ENCODE peak calls at places on chromosome 7, in five cellular contexts. One of them, this sample, is unnamed.
A peak's percentile ranks its signal among the peaks of the same experiment; 100 is the strongest.

GRCh38 chr7:46651070-46651469 is 730.0 kb upstream of the IGFBP3 start:
- DNase-seq in cardiac muscle cell: no peak
- DNase-seq in MCF 10A: peak; percentile 82
- DNase-seq in left ventricle myocardium inferior: no peak
- DNase-seq in lower lobe of right lung: no peak
- DNase-seq in this sample: peak; percentile 39

GRCh38 chr7:105924950-105925349 is 38.1 kb upstream of the CDHR3 start:
- DNase-seq in cardiac muscle cell: no peak
- DNase-seq in MCF 10A: no peak
- DNase-seq in left ventricle myocardium inferior: no peak
- DNase-seq in lower lobe of right lung: no peak
- DNase-seq in this sample: no peak

GRCh38 chr7:30503273-30504212 is 1.1 kb downstream of the GGCT start:
- DNase-seq in cardiac muscle cell: peak; percentile 6
- DNase-seq in MCF 10A: peak; percentile 16
- DNase-seq in left ventricle myocardium inferior: no peak
- DNase-seq in lower lobe of right lung: no peak
- DNase-seq in this sample: no peak

GRCh38 chr7:11193131-11193867 is 219.6 kb downstream of the PHF14 start:
- DNase-seq in cardiac muscle cell: peak; percentile 75
- DNase-seq in MCF 10A: peak; percentile 58
- DNase-seq in left ventricle myocardium inferior: no peak
- DNase-seq in lower lobe of right lung: peak; percentile 52
- DNase-seq in this sample: peak; percentile 12

GRCh38 chr7:5278781-5279180 is 4.0 kb upstream of the SLC29A4 start:
- DNase-seq in cardiac muscle cell: peak; percentile 51
- DNase-seq in MCF 10A: no peak
- DNase-seq in left ventricle myocardium inferior: no peak
- DNase-seq in lower lobe of right lung: no peak
- DNase-seq in this sample: no peak

GRCh38 chr7:150902078-150903033 is 50.0 kb downstream of the AOC1 start:
- DNase-seq in cardiac muscle cell: no peak
- DNase-seq in MCF 10A: no peak
- DNase-seq in left ventricle myocardium inferior: no peak
- DNase-seq in lower lobe of right lung: no peak
- DNase-seq in this sample: peak; percentile 77

GRCh38 chr7:30721211-30721610 is 30.7 kb upstream of the INMT start:
- DNase-seq in cardiac muscle cell: no peak
- DNase-seq in MCF 10A: no peak
- DNase-seq in left ventricle myocardium inferior: no peak
- DNase-seq in lower lobe of right lung: no peak
- DNase-seq in this sample: no peak

GRCh38 chr7:22387583-22387982 is 30.6 kb upstream of the RAPGEF5 start:
- DNase-seq in cardiac muscle cell: peak; percentile 24
- DNase-seq in MCF 10A: no peak
- DNase-seq in left ventricle myocardium inferior: peak; percentile 19
- DNase-seq in lower lobe of right lung: no peak
- DNase-seq in this sample: no peak

GRCh38 chr7:156440456-156440855 is 200.1 kb upstream of the RNF32 start:
- DNase-seq in cardiac muscle cell: no peak
- DNase-seq in MCF 10A: no peak
- DNase-seq in left ventricle myocardium inferior: no peak
- DNase-seq in lower lobe of right lung: no peak
- DNase-seq in this sample: no peak

GRCh38 chr7:44693641-44694313 is 54.9 kb upstream of the ZMIZ2 start:
- DNase-seq in cardiac muscle cell: no peak
- DNase-seq in MCF 10A: peak; percentile 63
- DNase-seq in left ventricle myocardium inferior: peak; percentile 67
- DNase-seq in lower lobe of right lung: peak; percentile 45
- DNase-seq in this sample: no peak

GRCh38 chr7:19107392-19108147 is 9.9 kb downstream of the TWIST1 start:
- DNase-seq in cardiac muscle cell: peak; percentile 82
- DNase-seq in MCF 10A: no peak
- DNase-seq in left ventricle myocardium inferior: no peak
- DNase-seq in lower lobe of right lung: no peak
- DNase-seq in this sample: peak; percentile 33

GRCh38 chr7:95686109-95686508 is 86.2 kb upstream of the DYNC1I1 start:
- DNase-seq in cardiac muscle cell: peak; percentile 82
- DNase-seq in MCF 10A: peak; percentile 75
- DNase-seq in left ventricle myocardium inferior: peak; percentile 19
- DNase-seq in lower lobe of right lung: no peak
- DNase-seq in this sample: no peak

GRCh38 chr7:137998250-137998649 is 3.6 kb downstream of the CREB3L2 start:
- DNase-seq in cardiac muscle cell: no peak
- DNase-seq in MCF 10A: no peak
- DNase-seq in left ventricle myocardium inferior: no peak
- DNase-seq in lower lobe of right lung: no peak
- DNase-seq in this sample: no peak

GRCh38 chr7:41383596-41383995 is 319.3 kb downstream of the INHBA start:
- DNase-seq in cardiac muscle cell: no peak
- DNase-seq in MCF 10A: no peak
- DNase-seq in left ventricle myocardium inferior: no peak
- DNase-seq in lower lobe of right lung: no peak
- DNase-seq in this sample: no peak

GRCh38 chr7:2939193-2939885 is 95.2 kb upstream of the GNA12 start:
- DNase-seq in cardiac muscle cell: no peak
- DNase-seq in MCF 10A: no peak
- DNase-seq in left ventricle myocardium inferior: no peak
- DNase-seq in lower lobe of right lung: peak; percentile 32
- DNase-seq in this sample: no peak

GRCh38 chr7:2997014-2997413 is 46.7 kb downstream of the CARD11 start:
- DNase-seq in cardiac muscle cell: no peak
- DNase-seq in MCF 10A: no peak
- DNase-seq in left ventricle myocardium inferior: no peak
- DNase-seq in lower lobe of right lung: no peak
- DNase-seq in this sample: no peak

GRCh38 chr7:1883834-1884582 is 213.9 kb downstream of the ELFN1 start:
- DNase-seq in cardiac muscle cell: no peak
- DNase-seq in MCF 10A: no peak
- DNase-seq in left ventricle myocardium inferior: no peak
- DNase-seq in lower lobe of right lung: no peak
- DNase-seq in this sample: no peak

GRCh38 chr7:136585954-136586670 is 282.3 kb upstream of the CHRM2 start:
- DNase-seq in cardiac muscle cell: no peak
- DNase-seq in MCF 10A: no peak
- DNase-seq in left ventricle myocardium inferior: no peak
- DNase-seq in lower lobe of right lung: no peak
- DNase-seq in this sample: no peak

GRCh38 chr7:108189733-108190388 is 59.7 kb upstream of the LAMB4 start:
- DNase-seq in cardiac muscle cell: no peak
- DNase-seq in MCF 10A: no peak
- DNase-seq in left ventricle myocardium inferior: no peak
- DNase-seq in lower lobe of right lung: no peak
- DNase-seq in this sample: no peak

GRCh38 chr7:95794917-95795515 is 22.7 kb downstream of the DYNC1I1 start:
- DNase-seq in cardiac muscle cell: peak; percentile 22
- DNase-seq in MCF 10A: peak; percentile 53
- DNase-seq in left ventricle myocardium inferior: no peak
- DNase-seq in lower lobe of right lung: no peak
- DNase-seq in this sample: no peak

GRCh38 chr7:92877367-92877766 is 41.0 kb upstream of the CDK6 start:
- DNase-seq in cardiac muscle cell: no peak
- DNase-seq in MCF 10A: no peak
- DNase-seq in left ventricle myocardium inferior: no peak
- DNase-seq in lower lobe of right lung: no peak
- DNase-seq in this sample: no peak

GRCh38 chr7:36881206-36881605 is 156.9 kb upstream of the AOAH start:
- DNase-seq in cardiac muscle cell: peak; percentile 17
- DNase-seq in MCF 10A: peak; percentile 37
- DNase-seq in left ventricle myocardium inferior: no peak
- DNase-seq in lower lobe of right lung: no peak
- DNase-seq in this sample: no peak

GRCh38 chr7:69864822-69865221 is 266.5 kb downstream of the AUTS2 start:
- DNase-seq in cardiac muscle cell: no peak
- DNase-seq in MCF 10A: no peak
- DNase-seq in left ventricle myocardium inferior: no peak
- DNase-seq in lower lobe of right lung: no peak
- DNase-seq in this sample: no peak

GRCh38 chr7:112938895-112939588 is 147.6 kb downstream of the GPR85 start:
- DNase-seq in cardiac muscle cell: peak; percentile 45
- DNase-seq in MCF 10A: peak; percentile 24
- DNase-seq in left ventricle myocardium inferior: peak; percentile 22
- DNase-seq in lower lobe of right lung: peak; percentile 55
- DNase-seq in this sample: peak; percentile 35

GRCh38 chr7:27409776-27410175 is 167.2 kb downstream of the EVX1 start:
- DNase-seq in cardiac muscle cell: peak; percentile 14
- DNase-seq in MCF 10A: peak; percentile 16
- DNase-seq in left ventricle myocardium inferior: no peak
- DNase-seq in lower lobe of right lung: no peak
- DNase-seq in this sample: no peak

GRCh38 chr7:4873071-4873944 is 10.2 kb downstream of the RADIL start:
- DNase-seq in cardiac muscle cell: no peak
- DNase-seq in MCF 10A: no peak
- DNase-seq in left ventricle myocardium inferior: no peak
- DNase-seq in lower lobe of right lung: no peak
- DNase-seq in this sample: no peak

GRCh38 chr7:143413123-143413522 is 4.5 kb upstream of the EPHA1 start:
- DNase-seq in cardiac muscle cell: no peak
- DNase-seq in MCF 10A: no peak
- DNase-seq in left ventricle myocardium inferior: no peak
- DNase-seq in lower lobe of right lung: no peak
- DNase-seq in this sample: no peak

GRCh38 chr7:35021445-35021844 is 15.8 kb downstream of the DPY19L1 start:
- DNase-seq in cardiac muscle cell: no peak
- DNase-seq in MCF 10A: no peak
- DNase-seq in left ventricle myocardium inferior: no peak
- DNase-seq in lower lobe of right lung: no peak
- DNase-seq in this sample: no peak

GRCh38 chr7:2474813-2475677 is 1.2 kb downstream of the GRIFIN start:
- DNase-seq in cardiac muscle cell: no peak
- DNase-seq in MCF 10A: no peak
- DNase-seq in left ventricle myocardium inferior: no peak
- DNase-seq in lower lobe of right lung: no peak
- DNase-seq in this sample: no peak

GRCh38 chr7:70788276-70788675 is 343.7 kb upstream of the GALNT17 start:
- DNase-seq in cardiac muscle cell: no peak
- DNase-seq in MCF 10A: no peak
- DNase-seq in left ventricle myocardium inferior: no peak
- DNase-seq in lower lobe of right lung: no peak
- DNase-seq in this sample: no peak

GRCh38 chr7:45143616-45144015 is 14.0 kb upstream of the RAMP3 start:
- DNase-seq in cardiac muscle cell: no peak
- DNase-seq in MCF 10A: peak; percentile 13
- DNase-seq in left ventricle myocardium inferior: no peak
- DNase-seq in lower lobe of right lung: no peak
- DNase-seq in this sample: no peak

GRCh38 chr7:106312906-106313305 is 28.1 kb upstream of the NAMPT start:
- DNase-seq in cardiac muscle cell: no peak
- DNase-seq in MCF 10A: no peak
- DNase-seq in left ventricle myocardium inferior: no peak
- DNase-seq in lower lobe of right lung: no peak
- DNase-seq in this sample: no peak

GRCh38 chr7:121323515-121323914 is 5.3 kb upstream of the WNT16 start:
- DNase-seq in cardiac muscle cell: no peak
- DNase-seq in MCF 10A: no peak
- DNase-seq in left ventricle myocardium inferior: no peak
- DNase-seq in lower lobe of right lung: no peak
- DNase-seq in this sample: no peak

GRCh38 chr7:135678612-135679575 is 16.6 kb downstream of the STMP1 start:
- DNase-seq in cardiac muscle cell: peak; percentile 58
- DNase-seq in MCF 10A: peak; percentile 85
- DNase-seq in left ventricle myocardium inferior: no peak
- DNase-seq in lower lobe of right lung: peak; percentile 70
- DNase-seq in this sample: no peak

GRCh38 chr7:96997512-96998032 is 7.8 kb upstream of the DLX6 start:
- DNase-seq in cardiac muscle cell: no peak
- DNase-seq in MCF 10A: no peak
- DNase-seq in left ventricle myocardium inferior: no peak
- DNase-seq in lower lobe of right lung: no peak
- DNase-seq in this sample: no peak

GRCh38 chr7:94848531-94848930 is 58.9 kb upstream of the PPP1R9A start:
- DNase-seq in cardiac muscle cell: no peak
- DNase-seq in MCF 10A: peak; percentile 6
- DNase-seq in left ventricle myocardium inferior: no peak
- DNase-seq in lower lobe of right lung: no peak
- DNase-seq in this sample: no peak

GRCh38 chr7:134481167-134481566 is 22.3 kb upstream of the AKR1B1 start:
- DNase-seq in cardiac muscle cell: no peak
- DNase-seq in MCF 10A: no peak
- DNase-seq in left ventricle myocardium inferior: no peak
- DNase-seq in lower lobe of right lung: no peak
- DNase-seq in this sample: no peak

GRCh38 chr7:128391805-128392204 is 18.0 kb downstream of the IMPDH1 start:
- DNase-seq in cardiac muscle cell: no peak
- DNase-seq in MCF 10A: no peak
- DNase-seq in left ventricle myocardium inferior: no peak
- DNase-seq in lower lobe of right lung: no peak
- DNase-seq in this sample: no peak
- TF ChIP-seq CTCF in cardiac muscle cell: no peak
- TF ChIP-seq CTCF in MCF 10A: no peak
- TF ChIP-seq CTCF in left ventricle myocardium inferior: no peak
- TF ChIP-seq CTCF in lower lobe of right lung: no peak
- TF ChIP-seq CTCF in this sample: no peak

GRCh38 chr7:101411477-101411954 is 48.8 kb downstream of the COL26A1 start:
- DNase-seq in cardiac muscle cell: no peak
- DNase-seq in MCF 10A: no peak
- DNase-seq in left ventricle myocardium inferior: no peak
- DNase-seq in lower lobe of right lung: no peak
- DNase-seq in this sample: no peak
- TF ChIP-seq CTCF in cardiac muscle cell: no peak
- TF ChIP-seq CTCF in MCF 10A: no peak
- TF ChIP-seq CTCF in left ventricle myocardium inferior: peak; percentile 5
- TF ChIP-seq CTCF in lower lobe of right lung: no peak
- TF ChIP-seq CTCF in this sample: no peak

GRCh38 chr7:132614428-132615076 is 38.3 kb upstream of the PLXNA4 start:
- DNase-seq in cardiac muscle cell: peak; percentile 60
- DNase-seq in MCF 10A: no peak
- DNase-seq in left ventricle myocardium inferior: peak; percentile 46
- DNase-seq in lower lobe of right lung: peak; percentile 49
- DNase-seq in this sample: peak; percentile 14
- TF ChIP-seq CTCF in cardiac muscle cell: peak; percentile 29
- TF ChIP-seq CTCF in MCF 10A: no peak
- TF ChIP-seq CTCF in left ventricle myocardium inferior: peak; percentile 36
- TF ChIP-seq CTCF in lower lobe of right lung: no peak
- TF ChIP-seq CTCF in this sample: no peak

DNA sequence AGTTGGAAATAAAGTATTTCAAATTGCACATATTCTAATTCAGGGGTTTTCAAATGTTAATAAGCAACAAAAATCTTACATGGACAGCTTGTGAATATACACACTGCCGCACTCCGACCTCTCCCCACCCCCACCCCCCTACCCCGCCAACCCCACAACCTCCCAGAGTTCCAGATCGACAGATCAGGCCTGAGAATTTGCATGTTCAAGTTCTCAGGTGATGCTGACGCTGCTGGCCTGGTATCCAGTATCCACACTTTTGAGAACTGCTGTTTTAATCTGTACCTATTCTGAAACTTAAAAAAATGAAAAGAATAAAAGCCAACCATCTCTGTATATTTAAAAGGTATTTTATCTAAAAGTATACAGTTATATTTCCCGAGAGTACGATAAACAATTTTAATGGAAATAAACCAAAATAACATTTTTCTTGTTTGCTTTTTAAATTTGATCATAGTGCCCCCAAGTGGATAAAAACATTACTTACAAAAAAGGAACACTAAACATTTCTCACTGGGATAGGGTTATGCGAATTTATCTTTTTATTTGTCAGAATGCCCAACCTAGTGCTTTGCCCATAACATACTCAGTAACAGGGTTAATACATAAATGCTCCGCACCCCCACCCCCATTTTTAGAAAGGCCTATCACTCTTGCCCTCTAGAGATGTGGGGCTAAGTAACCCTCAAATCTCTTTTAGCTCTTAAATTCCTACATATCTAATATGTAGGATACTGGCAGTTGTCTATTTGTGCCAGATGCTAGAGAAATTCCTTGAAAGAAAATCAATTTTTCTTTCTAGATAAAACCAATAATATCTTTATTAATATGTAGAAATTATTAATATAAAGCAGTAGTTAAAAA is 166.3 kb downstream of the RNF133 start:
- DNase-seq in cardiac muscle cell: peak; percentile 32
- DNase-seq in MCF 10A: peak; percentile 23
- DNase-seq in left ventricle myocardium inferior: no peak
- DNase-seq in lower lobe of right lung: no peak
- DNase-seq in this sample: no peak
- TF ChIP-seq CTCF in cardiac muscle cell: peak; percentile 44
- TF ChIP-seq CTCF in MCF 10A: peak; percentile 18
- TF ChIP-seq CTCF in left ventricle myocardium inferior: peak; percentile 43
- TF ChIP-seq CTCF in lower lobe of right lung: peak; percentile 28
- TF ChIP-seq CTCF in this sample: no peak

This sample was measured in mucosa of descending colon.